ENCODE peak calls at places on chromosomes 5 and 9, in seven cellular contexts. V is neuronal stem cell; S is cardiac muscle cell; C is tibial artery; L is fibroblast of lung; F is heart left ventricle; P is naive thymus-derived CD4-positive, alpha-beta T cell. K is an unnamed sample. For H3K4me1, the result is how much of the 10 kb centered on the place peaks cover.

GRCh38 chr5:159096555-159097460 is 2.9 kb downstream of the EBF1 start:
- DNase-seq in V (peak), S (no peak), C (peak), L (no peak), F (no peak), P (no peak), K (no peak)

GRCh38 chr5:152170350-152170749 is 234.7 kb downstream of the NMUR2 start:
- DNase-seq in V (no peak), S (no peak), C (peak), L (no peak), F (no peak), P (no peak), K (no peak)

GRCh38 chr5:178417391-178417811 is 172.8 kb downstream of the COL23A1 start:
- DNase-seq in V (no peak), S (no peak), C (no peak), L (peak), F (no peak), P (no peak), K (no peak)

GRCh38 chr9:136685792-136686533 is 1.3 kb downstream of the AGPAT2 start:
- DNase-seq in V (no peak), S (no peak), C (no peak), L (no peak), F (no peak), P (no peak), K (no peak)

GRCh38 chr9:110731437-110732028 is 62.9 kb downstream of the MUSK start:
- DNase-seq in V (no peak), S (no peak), C (no peak), L (no peak), F (no peak), P (no peak), K (no peak)

GRCh38 chr5:147930759-147931158 is 24.4 kb upstream of the C5orf46 start:
- DNase-seq in V (no peak), S (no peak), C (no peak), L (no peak), F (no peak), P (no peak), K (no peak)

GRCh38 chr9:86549920-86550319 is 195.7 kb upstream of the TUT7 start:
- DNase-seq in V (no peak), S (no peak), C (no peak), L (no peak), F (no peak), P (no peak), K (no peak)

GRCh38 chr5:169649486-169649885 is 12.4 kb downstream of the DOCK2 start:
- DNase-seq in V (no peak), S (no peak), C (no peak), L (peak), F (no peak), P (peak), K (no peak)

GRCh38 chr5:176415240-176416122 is 858 bp downstream of the CLTB start:
- DNase-seq in V (no peak), S (peak), C (peak), L (peak), F (peak), P (no peak), K (no peak)

GRCh38 chr5:102453716-102454115 is 45.1 kb downstream of the SLCO6A1 start:
- DNase-seq in V (no peak), S (no peak), C (no peak), L (no peak), F (no peak), P (no peak), K (no peak)

GRCh38 chr5:60686164-60686563 is 13.8 kb downstream of the DEPDC1B start:
- DNase-seq in V (no peak), S (no peak), C (no peak), L (no peak), F (no peak), P (no peak), K (no peak)

GRCh38 chr5:153520952-153521351 is 30.5 kb downstream of the GRIA1 start:
- DNase-seq in V (no peak), S (no peak), C (no peak), L (peak), F (no peak), P (no peak), K (no peak)

GRCh38 chr9:79185866-79186265 is 385.9 kb upstream of the TLE4 start:
- DNase-seq in V (no peak), S (no peak), C (no peak), L (peak), F (no peak), P (no peak), K (no peak)

GRCh38 chr5:72951850-72952468 is 3.9 kb upstream of the FCHO2 start:
- DNase-seq in V (no peak), S (no peak), C (no peak), L (peak), F (no peak), P (no peak), K (no peak)

GRCh38 chr5:68754536-68754935 is 339.3 kb upstream of the SLC30A5 start:
- DNase-seq in V (no peak), S (no peak), C (no peak), L (no peak), F (no peak), P (no peak), K (no peak)

GRCh38 chr5:130109152-130109551 is 204.9 kb downstream of the CHSY3 start:
- DNase-seq in V (peak), S (peak), C (no peak), L (peak), F (no peak), P (peak), K (no peak)

GRCh38 chr5:41057231-41057630 is 13.9 kb downstream of the MROH2B start:
- DNase-seq in V (no peak), S (no peak), C (no peak), L (no peak), F (no peak), P (no peak), K (no peak)

GRCh38 chr9:133334161-133334560 is 1.8 kb downstream of the SURF6 start:
- DNase-seq in V (no peak), S (no peak), C (no peak), L (no peak), F (peak), P (no peak), K (peak)

GRCh38 chr9:75814667-75815066 is 75.8 kb upstream of the PCSK5 start:
- DNase-seq in V (no peak), S (no peak), C (no peak), L (no peak), F (no peak), P (no peak), K (no peak)

DNA sequence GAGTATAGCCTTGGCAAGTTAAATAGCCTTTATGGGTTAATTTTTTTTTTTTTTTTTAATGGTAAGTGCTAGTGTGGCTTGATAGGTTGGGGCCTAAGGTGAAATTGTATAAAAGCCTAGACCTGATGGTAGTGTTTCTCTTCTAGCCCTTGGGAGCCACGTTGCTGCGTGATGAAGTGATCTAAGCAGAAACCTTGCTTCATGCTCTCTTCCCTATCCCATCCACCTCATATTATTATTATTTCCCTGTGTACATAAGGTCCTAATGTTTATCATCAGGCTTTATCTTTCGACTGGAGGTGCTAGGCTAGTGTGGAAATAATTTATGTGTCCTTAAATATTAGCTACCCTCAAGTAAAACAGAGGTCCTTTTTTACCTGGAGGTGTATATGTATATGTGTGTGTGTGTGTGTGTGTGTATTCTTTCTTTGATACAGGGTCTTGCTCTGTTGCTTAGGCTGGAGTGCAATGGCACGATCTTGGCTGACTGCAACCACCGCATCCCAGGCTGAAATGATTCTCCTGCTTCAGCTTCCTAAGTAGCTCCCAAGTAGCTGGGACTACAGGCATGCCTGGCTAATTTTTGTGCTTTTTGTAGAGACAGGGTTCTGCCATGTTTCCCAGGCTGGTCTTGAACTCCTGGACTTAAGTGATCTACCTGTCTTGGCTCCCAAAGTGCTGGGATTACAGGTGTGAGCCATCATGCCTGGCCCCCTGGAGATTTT is 3.6 kb downstream of the UGCG start:
- DNase-seq in V (no peak), S (no peak), C (no peak), L (no peak), F (no peak), P (no peak), K (no peak)
- H3K4me1 ChIP-seq in V (under half), S (under half), C (half or more), L (under half), F (under half), P (under half), K (under half)

DNA sequence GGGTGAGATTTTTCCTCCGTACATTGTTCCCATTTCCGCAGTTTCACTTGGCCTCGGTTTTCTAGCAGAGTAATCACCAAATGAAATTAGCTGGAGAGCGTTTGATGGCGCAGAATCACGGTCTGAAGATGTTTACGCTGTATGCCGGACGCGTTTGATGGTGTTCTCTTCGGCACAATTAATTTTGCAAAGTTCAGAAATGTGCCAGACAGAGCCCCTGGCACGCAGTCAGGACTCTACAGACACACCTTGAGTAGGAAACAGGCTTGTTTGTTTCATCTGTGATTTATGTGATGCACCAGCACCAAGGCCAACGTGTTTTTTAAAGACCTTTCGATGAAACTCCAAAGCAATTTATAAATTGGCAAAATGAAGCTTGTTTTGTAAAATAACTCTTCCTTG is 864 bp upstream of the LIFR start:
- DNase-seq in V (no peak), S (no peak), C (no peak), L (no peak), F (peak), P (no peak), K (no peak)
- H3K4me3 ChIP-seq in V (peak), S (peak), C (peak), L (peak), F (peak), P (peak), K (no peak)

DNA sequence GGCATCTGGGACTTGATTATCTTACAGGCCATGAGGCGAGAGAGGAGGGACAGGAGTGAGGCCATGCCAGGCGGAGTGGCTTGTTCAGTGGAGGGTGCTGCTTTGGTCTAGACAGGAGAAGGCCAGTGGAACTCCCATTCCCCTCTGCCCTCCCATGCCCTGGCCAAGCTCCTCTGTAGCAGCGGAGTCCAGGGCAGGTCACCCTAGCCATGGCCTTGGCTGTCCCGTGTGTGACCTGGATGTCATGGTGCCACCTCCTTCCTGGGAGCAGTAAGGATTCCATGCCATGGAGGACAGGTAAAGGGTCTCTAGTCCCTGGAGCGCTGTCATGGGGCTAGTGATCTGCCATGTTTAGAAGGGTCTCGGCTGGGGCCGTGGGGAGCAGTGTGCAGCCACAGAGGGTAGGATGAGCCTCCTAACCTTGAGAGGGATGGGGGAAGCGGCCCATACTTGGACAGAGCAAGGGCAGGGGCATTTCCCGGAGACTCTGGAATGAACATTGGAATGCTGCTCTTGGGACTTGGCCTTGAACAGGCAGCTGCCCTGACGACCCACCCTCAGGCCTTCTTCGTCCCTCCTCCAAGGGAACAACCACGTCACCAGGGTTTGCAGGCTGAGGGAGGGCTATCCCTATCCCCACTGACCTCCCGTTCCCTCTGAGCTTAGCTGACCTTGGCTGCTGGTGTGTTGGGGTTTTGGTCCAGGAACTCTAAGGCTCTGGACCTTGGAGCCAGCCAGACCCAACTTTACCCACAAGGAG is 100.4 kb downstream of the DAB2IP start:
- DNase-seq in V (no peak), S (peak), C (peak), L (no peak), F (peak), P (no peak), K (no peak)
- H3K4me1 ChIP-seq in V (under half), S (under half), C (half or more), L (under half), F (half or more), P (under half), K (under half)

GRCh38 chr5:2038337-2039179 is 155.8 kb upstream of the IRX4 start:
- DNase-seq in V (peak), S (peak), C (no peak), L (peak), F (peak), P (peak), K (peak)
- H3K4me3 ChIP-seq in V (peak), S (peak), C (peak), L (peak), F (peak), P (peak), K (no peak)

DNA sequence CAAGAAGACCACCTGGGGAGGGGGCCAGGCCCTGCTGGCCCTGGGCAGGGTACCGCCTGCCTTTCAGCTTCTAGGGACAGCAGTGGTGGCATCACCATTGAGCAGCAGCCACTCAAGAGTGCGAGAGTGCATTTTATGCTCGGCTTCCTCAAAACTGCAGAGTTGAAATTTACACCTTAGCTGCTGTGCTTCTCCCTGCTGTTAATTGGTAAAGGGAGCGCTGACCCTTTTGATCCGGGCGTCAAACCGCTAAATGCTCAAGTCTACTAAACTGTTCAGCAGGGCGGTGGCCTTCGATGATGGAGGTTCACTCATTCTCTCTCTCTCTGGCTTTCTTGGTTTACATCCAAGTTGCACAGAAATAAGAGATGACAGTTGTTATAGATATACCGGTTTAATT is 368.5 kb upstream of the IRX2 start:
- DNase-seq in V (no peak), S (no peak), C (no peak), L (no peak), F (no peak), P (no peak), K (no peak)
- H3K4me1 ChIP-seq in V (under half), S (under half), C (under half), L (under half), F (under half), P (under half), K (under half)

K was measured in mucosa of descending colon.